ENCODE peak calls at places on chromosomes 7 and 10, in nine cellular contexts. Y, O, Z, U, J, S, I, L and F are unnamed samples.

GRCh38 chr7:2760098-2760889 is 72.3 kb downstream of the AMZ1 start:
- DNase-seq in I (peak; percentile 65), S (peak; percentile 77), Y (no peak), L (no peak), O (peak; percentile 76), U (peak; percentile 57), J (no peak), Z (peak; percentile 52), F (no peak)

GRCh38 chr7:158979635-158980351 is 123.4 kb downstream of the DYNC2I1 start:
- DNase-seq in Z (no peak), J (no peak), U (no peak), S (no peak), O (no peak), I (no peak), Y (no peak), L (no peak), F (no peak)

GRCh38 chr7:86956567-86956966 is 102.9 kb downstream of the ELAPOR2 start:
- DNase-seq in Y (no peak), I (no peak), Z (no peak), S (no peak), J (no peak), U (no peak), O (no peak), L (no peak), F (no peak)

GRCh38 chr10:72709041-72709440 is 17.1 kb downstream of the MCU start:
- DNase-seq in I (no peak), Y (no peak), S (no peak), J (no peak), U (peak; percentile 80), L (no peak), O (no peak), Z (peak; percentile 27), F (no peak)

GRCh38 chr10:93718937-93719725 is 16.7 kb upstream of the FRA10AC1 start:
- DNase-seq in Z (peak; percentile 17), Y (no peak), L (no peak), J (no peak), S (no peak), O (no peak), I (no peak), U (peak; percentile 5), F (no peak)

GRCh38 chr7:71645836-71646235 is 513.9 kb downstream of the GALNT17 start:
- DNase-seq in Y (no peak), I (no peak), O (no peak), J (no peak), Z (no peak), S (no peak), U (no peak), L (no peak), F (no peak)

GRCh38 chr7:41491313-41491712 is 211.6 kb downstream of the INHBA start:
- DNase-seq in L (no peak), Z (no peak), O (no peak), S (no peak), U (peak; percentile 57), Y (no peak), I (no peak), J (no peak), F (no peak)

GRCh38 chr10:50650481-50650880 is 26.7 kb upstream of the SGMS1 start:
- DNase-seq in J (no peak), O (no peak), S (no peak), I (no peak), Y (no peak), U (no peak), L (no peak), Z (no peak), F (no peak)

GRCh38 chr10:99266383-99266782 is 30.7 kb upstream of the HPSE2 start:
- DNase-seq in U (no peak), I (no peak), J (no peak), L (no peak), S (no peak), Y (no peak), O (no peak), Z (no peak), F (no peak)

GRCh38 chr7:116153050-116153449 is 57.3 kb upstream of the TES start:
- DNase-seq in J (no peak), U (no peak), O (no peak), Z (no peak), S (no peak), I (no peak), Y (no peak), L (no peak), F (no peak)

GRCh38 chr10:44931621-44932337 is 20.6 kb downstream of the TMEM72 start:
- DNase-seq in U (no peak), Y (no peak), J (no peak), L (no peak), I (no peak), O (no peak), Z (no peak), S (no peak), F (no peak)

GRCh38 chr10:13092446-13093102 is 7.4 kb upstream of the OPTN start:
- DNase-seq in J (no peak), Y (no peak), L (no peak), U (no peak), S (no peak), Z (no peak), I (no peak), O (no peak), F (no peak)

GRCh38 chr10:6039711-6040110 is 22.5 kb downstream of the IL2RA start:
- DNase-seq in I (no peak), O (no peak), Z (no peak), S (no peak), J (no peak), U (no peak), L (no peak), Y (no peak), F (no peak)

GRCh38 chr7:89238156-89238555 is 442.6 kb upstream of the TEX47 start:
- DNase-seq in U (no peak), L (no peak), S (no peak), J (no peak), Y (no peak), O (no peak), Z (no peak), I (no peak), F (no peak)

GRCh38 chr7:18196638-18197037 is 169.0 kb upstream of the PRPS1L1 start:
- DNase-seq in L (no peak), Y (no peak), O (no peak), I (no peak), U (no peak), Z (no peak), J (no peak), S (no peak), F (no peak)

DNA sequence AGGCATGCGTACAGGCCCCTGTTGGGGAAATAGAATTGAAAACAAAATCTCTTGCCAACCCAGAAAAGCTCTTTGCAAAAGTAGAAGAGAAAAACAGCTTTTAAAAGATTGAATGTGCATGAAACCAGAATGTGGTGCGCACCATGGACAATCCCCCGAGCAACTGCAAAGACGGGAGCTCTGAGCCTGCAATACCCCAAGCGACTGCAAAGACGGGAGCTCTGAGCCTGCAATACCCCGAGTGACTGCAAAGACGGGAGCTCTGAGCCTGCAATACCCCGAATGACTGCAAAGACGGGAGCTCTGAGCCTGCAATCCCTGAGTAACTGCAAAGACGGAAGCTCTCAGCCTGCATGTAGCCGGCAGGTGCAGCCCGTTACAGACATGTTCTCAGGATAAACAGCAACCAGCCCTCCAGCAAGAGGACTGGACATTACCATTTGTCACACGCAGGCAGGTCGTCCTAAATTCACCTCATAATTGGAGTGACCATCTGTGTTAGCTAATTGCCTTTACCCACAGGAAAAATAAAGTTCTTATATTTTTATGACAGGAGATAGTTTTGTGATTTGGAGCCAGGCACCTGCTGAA is 6.2 kb downstream of the ZNF775 start:
- DNase-seq in S (no peak), J (no peak), Z (no peak), O (no peak), U (no peak), L (no peak), I (peak; percentile 28), Y (no peak), F (no peak)
- H3K4me3 ChIP-seq in S (no peak overlapping the region), J (no peak overlapping the region), Z (no peak overlapping the region), O (no peak overlapping the region), U (no peak overlapping the region), L (no peak overlapping the region), I (no peak overlapping the region), Y (no peak overlapping the region), F (no peak overlapping the region)

GRCh38 chr10:27779462-27779861 is 33.8 kb upstream of the MKX start:
- DNase-seq in I (no peak), L (no peak), Z (no peak), Y (no peak), O (no peak), U (no peak), S (no peak), J (no peak), F (no peak)

GRCh38 chr10:27784272-27784671 is 38.7 kb upstream of the MKX start:
- DNase-seq in O (no peak), S (no peak), I (no peak), U (no peak), J (no peak), Z (no peak), Y (no peak), L (no peak), F (no peak)

GRCh38 chr10:27783660-27784059 is 38.0 kb upstream of the MKX start:
- DNase-seq in L (no peak), S (no peak), O (peak; percentile 36), I (no peak), J (no peak), Y (no peak), U (peak; percentile 8), Z (no peak), F (no peak)
- H3K4me1 ChIP-seq in L (no peaks in the 10 kb centered on the region), S (peaks cover 3% of the 10 kb centered on the region), O (no peaks in the 10 kb centered on the region), I (no peaks in the 10 kb centered on the region), J (no peaks in the 10 kb centered on the region), Y (no peaks in the 10 kb centered on the region), U (no peaks in the 10 kb centered on the region), Z (no peaks in the 10 kb centered on the region), F (no peaks in the 10 kb centered on the region)

GRCh38 chr10:133526957-133527588 is at the start of gene CYP2E1:
- DNase-seq in J (no peak), S (no peak), O (no peak), Y (no peak), U (no peak), L (no peak), I (no peak), Z (no peak), F (no peak)
- H3K4me3 ChIP-seq in J (no peak within 1 kb of the TSS), S (no peak within 1 kb of the TSS), O (no peak within 1 kb of the TSS), Y (no peak within 1 kb of the TSS), U (no peak within 1 kb of the TSS), L (no peak within 1 kb of the TSS), I (no peak within 1 kb of the TSS), Z (peak within 1 kb of the TSS; percentile 58), F (no peak within 1 kb of the TSS)

GRCh38 chr10:91589656-91590035 is 43.2 kb downstream of the PPP1R3C start:
- DNase-seq in U (no peak), I (no peak), S (no peak), O (no peak), Z (no peak), L (no peak), J (no peak), Y (no peak), F (no peak)

GRCh38 chr10:91590904-91591791 is 41.7 kb downstream of the PPP1R3C start:
- DNase-seq in I (no peak), U (peak; percentile 78), Y (no peak), O (peak; percentile 66), Z (peak; percentile 59), S (no peak), J (no peak), L (no peak), F (no peak)

GRCh38 chr10:91587710-91588638 is 44.9 kb downstream of the PPP1R3C start:
- DNase-seq in O (peak; percentile 42), S (no peak), Y (no peak), J (no peak), L (no peak), Z (no peak), I (no peak), U (peak; percentile 82), F (no peak)

GRCh38 chr10:91590142-91590903 is 42.5 kb downstream of the PPP1R3C start:
- DNase-seq in Y (no peak), L (no peak), U (peak; percentile 93), I (peak; percentile 73), O (peak; percentile 58), J (no peak), S (peak; percentile 92), Z (peak; percentile 48), F (no peak)

GRCh38 chr10:91589015-91589655 is 43.7 kb downstream of the PPP1R3C start:
- DNase-seq in U (peak; percentile 54), Y (no peak), Z (peak; percentile 38), I (peak; percentile 42), O (no peak), L (no peak), S (peak; percentile 78), J (no peak), F (no peak)
- H3K4me1 ChIP-seq in U (peaks cover 71% of the 10 kb centered on the region), Y (no peaks in the 10 kb centered on the region), Z (peaks cover 75% of the 10 kb centered on the region), I (peaks cover 24% of the 10 kb centered on the region), O (peaks cover 58% of the 10 kb centered on the region), L (no peaks in the 10 kb centered on the region), S (peaks cover 7% of the 10 kb centered on the region), J (no peaks in the 10 kb centered on the region), F (no peaks in the 10 kb centered on the region)